ENCODE peak calls at places on chromosome 11, in six cellular contexts. One of them, this sample, is unnamed.

GRCh38 chr11:2196970-2197770 is 25.6 kb upstream of the TH start:
- DNase-seq in heart left ventricle: peak
- DNase-seq in cardiac muscle cell: peak
- DNase-seq in fibroblast of mammary gland: peak
- DNase-seq in esophagus muscularis mucosa: peak
- DNase-seq in right atrium auricular region: peak
- DNase-seq in this sample: peak

GRCh38 chr11:19577849-19578619 is 134.6 kb upstream of the NAV2 start:
- DNase-seq in cardiac muscle cell: peak
- DNase-seq in esophagus muscularis mucosa: no peak
- DNase-seq in fibroblast of mammary gland: peak
- DNase-seq in heart left ventricle: peak
- DNase-seq in right atrium auricular region: no peak
- DNase-seq in this sample: no peak

GRCh38 chr11:93199616-93200015 is 1.8 kb upstream of the SLC36A4 start:
- DNase-seq in cardiac muscle cell: no peak
- DNase-seq in heart left ventricle: no peak
- DNase-seq in right atrium auricular region: no peak
- DNase-seq in fibroblast of mammary gland: no peak
- DNase-seq in esophagus muscularis mucosa: no peak
- DNase-seq in this sample: no peak

GRCh38 chr11:102347526-102348331 is 715 bp downstream of the BIRC2 start:
- DNase-seq in esophagus muscularis mucosa: no peak
- DNase-seq in heart left ventricle: peak
- DNase-seq in right atrium auricular region: no peak
- DNase-seq in fibroblast of mammary gland: peak
- DNase-seq in cardiac muscle cell: peak
- DNase-seq in this sample: peak

GRCh38 chr11:132111781-132112380 is 741.5 kb downstream of the NTM start:
- DNase-seq in esophagus muscularis mucosa: no peak
- DNase-seq in fibroblast of mammary gland: peak
- DNase-seq in cardiac muscle cell: peak
- DNase-seq in right atrium auricular region: no peak
- DNase-seq in heart left ventricle: no peak
- DNase-seq in this sample: peak

GRCh38 chr11:106695506-106695905 is 322.8 kb downstream of the GUCY1A2 start:
- DNase-seq in heart left ventricle: no peak
- DNase-seq in fibroblast of mammary gland: peak
- DNase-seq in cardiac muscle cell: peak
- DNase-seq in right atrium auricular region: no peak
- DNase-seq in esophagus muscularis mucosa: no peak
- DNase-seq in this sample: peak

GRCh38 chr11:111775024-111775710 is 9.0 kb upstream of the PPP2R1B start:
- DNase-seq in esophagus muscularis mucosa: no peak
- DNase-seq in heart left ventricle: no peak
- DNase-seq in cardiac muscle cell: peak
- DNase-seq in fibroblast of mammary gland: peak
- DNase-seq in right atrium auricular region: peak
- DNase-seq in this sample: no peak

GRCh38 chr11:120858740-120859139 is 165.2 kb upstream of the TBCEL start:
- DNase-seq in fibroblast of mammary gland: peak
- DNase-seq in heart left ventricle: no peak
- DNase-seq in right atrium auricular region: no peak
- DNase-seq in cardiac muscle cell: peak
- DNase-seq in esophagus muscularis mucosa: no peak
- DNase-seq in this sample: no peak

GRCh38 chr11:15806217-15806616 is 550.1 kb downstream of the SOX6 start:
- DNase-seq in fibroblast of mammary gland: no peak
- DNase-seq in esophagus muscularis mucosa: peak
- DNase-seq in cardiac muscle cell: no peak
- DNase-seq in heart left ventricle: no peak
- DNase-seq in right atrium auricular region: no peak
- DNase-seq in this sample: no peak

GRCh38 chr11:22923561-22923960 is 63.3 kb upstream of the CCDC179 start:
- DNase-seq in esophagus muscularis mucosa: no peak
- DNase-seq in right atrium auricular region: no peak
- DNase-seq in heart left ventricle: no peak
- DNase-seq in fibroblast of mammary gland: no peak
- DNase-seq in cardiac muscle cell: no peak
- DNase-seq in this sample: no peak
- TF ChIP-seq CTCF in esophagus muscularis mucosa: no peak
- TF ChIP-seq CTCF in right atrium auricular region: no peak
- TF ChIP-seq CTCF in heart left ventricle: no peak
- TF ChIP-seq CTCF in fibroblast of mammary gland: no peak
- TF ChIP-seq CTCF in cardiac muscle cell: no peak
- TF ChIP-seq CTCF in this sample: no peak

GRCh38 chr11:70567680-70568503 is 169.6 kb downstream of the CTTN start:
- DNase-seq in fibroblast of mammary gland: peak
- DNase-seq in cardiac muscle cell: peak
- DNase-seq in esophagus muscularis mucosa: no peak
- DNase-seq in right atrium auricular region: peak
- DNase-seq in heart left ventricle: peak
- DNase-seq in this sample: peak
- H3K4me3 ChIP-seq in fibroblast of mammary gland: peak
- H3K4me3 ChIP-seq in cardiac muscle cell: no peak
- H3K4me3 ChIP-seq in esophagus muscularis mucosa: peak
- H3K4me3 ChIP-seq in right atrium auricular region: peak
- H3K4me3 ChIP-seq in heart left ventricle: peak
- H3K4me3 ChIP-seq in this sample: peak

DNA sequence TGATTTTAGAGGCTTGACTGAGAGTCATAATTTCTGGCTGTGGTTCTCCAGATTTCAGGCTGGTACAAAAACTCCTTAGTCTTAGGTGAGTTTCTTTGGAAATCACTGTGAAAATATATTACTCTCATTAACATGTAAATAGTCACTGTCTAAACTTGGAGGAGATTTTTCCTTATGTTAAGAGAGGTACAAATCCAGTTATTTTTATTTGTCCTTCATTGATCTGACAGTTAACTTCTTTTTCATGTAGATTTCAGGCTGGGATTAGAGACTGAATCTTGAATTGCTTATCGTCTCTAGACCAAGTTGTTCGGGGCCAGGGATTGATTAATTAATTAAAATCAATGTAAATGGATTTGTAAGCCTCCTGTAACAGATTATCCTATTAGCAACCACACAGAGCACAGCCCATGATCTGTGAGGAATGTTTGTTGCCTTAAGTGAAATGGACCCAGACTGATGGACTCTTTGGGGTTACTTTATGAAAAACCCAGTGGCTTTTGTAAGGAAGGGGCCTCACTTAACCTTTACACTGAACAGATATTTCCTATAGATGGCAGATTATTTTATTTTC is 21.1 kb downstream of the TEAD1 start:
- DNase-seq in cardiac muscle cell: no peak
- DNase-seq in fibroblast of mammary gland: no peak
- DNase-seq in right atrium auricular region: no peak
- DNase-seq in esophagus muscularis mucosa: no peak
- DNase-seq in heart left ventricle: no peak
- DNase-seq in this sample: no peak
- TF ChIP-seq CTCF in cardiac muscle cell: no peak
- TF ChIP-seq CTCF in fibroblast of mammary gland: no peak
- TF ChIP-seq CTCF in right atrium auricular region: no peak
- TF ChIP-seq CTCF in esophagus muscularis mucosa: no peak
- TF ChIP-seq CTCF in heart left ventricle: no peak
- TF ChIP-seq CTCF in this sample: no peak

DNA sequence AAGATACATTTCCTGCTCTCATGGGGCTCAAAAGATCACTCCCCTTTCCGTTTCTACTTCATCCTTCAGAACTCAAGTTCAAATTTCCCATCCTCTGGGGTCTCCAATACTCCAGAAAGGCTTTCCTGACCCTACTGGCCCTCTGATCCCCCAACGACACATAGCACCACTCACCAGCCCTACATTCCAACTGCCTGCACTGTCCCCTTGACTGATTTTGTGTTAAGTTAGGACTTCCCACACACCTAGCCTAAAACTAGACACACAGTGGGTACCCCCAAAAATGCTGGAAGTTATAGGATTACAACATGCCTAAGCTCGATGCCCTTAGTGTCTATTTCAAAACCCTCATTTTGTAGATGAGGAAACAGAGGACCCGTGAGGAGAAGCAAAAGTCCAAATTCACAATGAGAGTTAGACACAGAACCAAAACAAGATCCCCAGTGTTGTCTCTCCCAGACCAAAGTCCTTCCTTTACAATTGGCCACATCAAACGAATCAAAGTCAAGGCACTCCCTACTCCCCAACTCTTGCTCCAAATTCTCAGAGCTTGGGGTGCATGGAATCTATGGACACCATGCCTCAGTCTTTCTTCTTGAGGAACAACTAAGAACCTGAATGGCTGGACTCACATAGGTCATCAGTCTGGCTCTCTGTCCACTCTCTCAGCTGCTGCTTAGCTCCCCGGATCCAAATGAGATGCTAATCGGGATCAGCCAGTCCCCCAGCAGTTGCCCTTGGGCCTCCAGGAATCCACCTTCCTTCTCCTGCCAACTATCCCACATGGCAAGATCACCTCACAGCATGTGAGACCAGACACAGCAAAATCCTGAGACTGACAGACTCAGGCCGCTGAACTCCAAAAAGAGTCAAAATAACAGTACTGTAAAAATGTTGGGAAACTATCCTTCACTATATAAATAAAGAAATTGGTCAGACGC is 1.7 kb downstream of the CLPB start:
- DNase-seq in right atrium auricular region: no peak
- DNase-seq in esophagus muscularis mucosa: no peak
- DNase-seq in heart left ventricle: no peak
- DNase-seq in cardiac muscle cell: no peak
- DNase-seq in fibroblast of mammary gland: no peak
- DNase-seq in this sample: no peak
- H3K4me3 ChIP-seq in right atrium auricular region: no peak
- H3K4me3 ChIP-seq in esophagus muscularis mucosa: no peak
- H3K4me3 ChIP-seq in heart left ventricle: no peak
- H3K4me3 ChIP-seq in cardiac muscle cell: no peak
- H3K4me3 ChIP-seq in fibroblast of mammary gland: no peak
- H3K4me3 ChIP-seq in this sample: no peak

DNA sequence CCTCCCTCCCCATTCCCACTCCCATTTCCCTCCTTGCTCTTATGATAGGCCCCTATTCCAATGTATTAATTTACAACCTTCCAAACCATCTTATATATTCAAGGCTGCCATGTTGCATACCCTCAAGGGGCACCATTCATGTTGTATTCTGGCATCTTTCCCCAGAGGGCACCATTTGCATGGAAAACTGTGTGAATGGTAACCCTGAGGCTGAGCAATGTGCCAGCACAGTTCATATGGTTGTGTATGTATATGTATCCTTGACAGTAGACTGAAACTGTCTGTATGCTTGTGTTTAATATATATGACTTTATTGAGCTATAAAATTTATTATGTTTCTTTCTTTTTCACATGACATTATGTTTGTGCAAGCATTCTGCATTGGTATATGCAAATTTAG is 7.3 kb downstream of the RASSF10 start:
- DNase-seq in heart left ventricle: no peak
- DNase-seq in fibroblast of mammary gland: no peak
- DNase-seq in right atrium auricular region: no peak
- DNase-seq in esophagus muscularis mucosa: peak
- DNase-seq in cardiac muscle cell: no peak
- DNase-seq in this sample: peak
- TF ChIP-seq CTCF in heart left ventricle: no peak
- TF ChIP-seq CTCF in fibroblast of mammary gland: no peak
- TF ChIP-seq CTCF in right atrium auricular region: no peak
- TF ChIP-seq CTCF in esophagus muscularis mucosa: no peak
- TF ChIP-seq CTCF in cardiac muscle cell: no peak
- TF ChIP-seq CTCF in this sample: peak

GRCh38 chr11:77047007-77047927 is 13.1 kb downstream of the B3GNT6 start:
- DNase-seq in cardiac muscle cell: peak
- DNase-seq in right atrium auricular region: peak
- DNase-seq in fibroblast of mammary gland: peak
- DNase-seq in heart left ventricle: peak
- DNase-seq in esophagus muscularis mucosa: no peak
- DNase-seq in this sample: peak
- H3K4me3 ChIP-seq in cardiac muscle cell: peak
- H3K4me3 ChIP-seq in right atrium auricular region: peak
- H3K4me3 ChIP-seq in fibroblast of mammary gland: peak
- H3K4me3 ChIP-seq in heart left ventricle: peak
- H3K4me3 ChIP-seq in esophagus muscularis mucosa: peak
- H3K4me3 ChIP-seq in this sample: peak

DNA sequence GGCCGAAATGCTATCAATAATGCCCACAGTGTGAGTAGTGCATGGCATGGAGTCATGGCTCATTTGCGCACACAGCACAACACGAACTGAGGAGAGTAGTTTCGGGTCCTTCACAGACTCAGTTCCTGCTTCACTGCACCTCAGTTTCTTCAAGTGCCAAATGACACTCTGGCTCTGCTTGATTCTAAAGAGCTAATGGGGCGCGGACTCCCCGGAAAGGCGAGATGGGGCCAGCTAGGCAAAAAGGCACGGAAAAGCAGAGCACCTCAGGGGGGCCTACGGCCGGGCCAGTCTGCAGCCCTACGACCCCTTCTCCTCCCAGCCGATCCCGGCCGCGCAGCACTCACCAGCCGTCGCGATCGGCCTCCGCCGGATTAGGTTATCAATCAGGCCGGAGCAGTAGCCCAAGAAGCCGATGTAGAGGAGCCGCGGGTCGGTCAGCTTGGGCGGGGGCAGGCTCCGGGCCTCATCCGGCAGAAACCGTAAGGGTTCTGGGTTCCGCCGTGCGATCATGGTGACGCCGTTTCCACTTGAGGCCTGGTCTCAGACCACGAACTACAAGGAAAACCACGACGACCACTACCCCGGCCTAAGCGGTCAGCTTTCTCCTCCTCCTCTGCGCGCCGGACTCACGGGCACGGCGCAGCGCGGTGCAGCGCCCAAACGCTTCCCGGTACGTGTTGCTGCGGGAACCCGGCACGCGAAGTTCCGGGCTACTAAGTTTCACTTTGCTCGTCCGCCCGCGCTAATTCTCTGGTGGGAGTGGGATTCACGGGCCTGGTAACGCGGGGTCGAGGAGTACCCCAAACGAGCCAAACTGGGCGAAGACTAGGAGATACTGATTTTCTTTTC is at the start of gene NDUFC2:
- DNase-seq in fibroblast of mammary gland: peak
- DNase-seq in esophagus muscularis mucosa: peak
- DNase-seq in cardiac muscle cell: peak
- DNase-seq in right atrium auricular region: peak
- DNase-seq in heart left ventricle: peak
- DNase-seq in this sample: peak
- TF ChIP-seq CTCF in fibroblast of mammary gland: no peak
- TF ChIP-seq CTCF in esophagus muscularis mucosa: peak
- TF ChIP-seq CTCF in cardiac muscle cell: peak
- TF ChIP-seq CTCF in right atrium auricular region: peak
- TF ChIP-seq CTCF in heart left ventricle: no peak
- TF ChIP-seq CTCF in this sample: no peak

This sample was measured in epithelial cell of esophagus.